ENCODE peak calls at places on chromosome 14, in nine cellular contexts. P is lower lobe of right lung; L is LNCaP clone FGC; R is ureter; K is nephron progenitor cell; B is Calu3; D is GM23338; N is left ventricle myocardium superior; J is effector memory CD8-positive, alpha-beta T cell. U is an unnamed sample.

GRCh38 chr14:68694516-68695235 is 98.2 kb downstream of the ZFP36L1 start:
- DNase-seq in P (no peak), L (no peak), R (no peak), K (no peak), B (no peak), D (no peak), N (no peak), J (no peak), U (peak; percentile 30)

GRCh38 chr14:69695664-69696527 is 71.0 kb upstream of the SRSF5 start:
- DNase-seq in P (no peak), L (peak; percentile 67), R (no peak), K (no peak), B (peak; percentile 29), D (no peak), N (no peak), J (no peak), U (peak; percentile 79)

GRCh38 chr14:21494902-21495762 is 16.0 kb downstream of the METTL3 start:
- DNase-seq in P (no peak), L (no peak), R (no peak), K (no peak), B (no peak), D (no peak), N (no peak), J (no peak), U (no peak)

GRCh38 chr14:31382221-31382620 is 38.1 kb downstream of the HEATR5A start:
- DNase-seq in P (no peak), L (no peak), R (no peak), K (no peak), B (no peak), D (no peak), N (no peak), J (no peak), U (no peak)

GRCh38 chr14:95192306-95192705 is 35.0 kb upstream of the DICER1 start:
- DNase-seq in P (no peak), L (no peak), R (no peak), K (no peak), B (no peak), D (no peak), N (no peak), J (no peak), U (no peak)

GRCh38 chr14:103391048-103391447 is 5.8 kb downstream of the MARK3 start:
- DNase-seq in P (no peak), L (no peak), R (no peak), K (no peak), B (peak; percentile 18), D (peak; percentile 77), N (no peak), J (peak; percentile 59), U (peak; percentile 80)

GRCh38 chr14:75968461-75968860 is 13.3 kb downstream of the TGFB3 start:
- DNase-seq in P (no peak), L (no peak), R (no peak), K (no peak), B (no peak), D (no peak), N (no peak), J (no peak), U (no peak)

GRCh38 chr14:37594916-37595808 is at the start of the genes FOXA1 and TTC6:
- DNase-seq in P (peak; percentile 79), L (no peak), R (no peak), K (peak; percentile 63), B (peak; percentile 81), D (peak; percentile 79), N (no peak), J (no peak), U (no peak)

GRCh38 chr14:37791384-37792036 is 196.1 kb downstream of the TTC6 start:
- DNase-seq in P (no peak), L (no peak), R (no peak), K (no peak), B (no peak), D (no peak), N (no peak), J (no peak), U (no peak)

GRCh38 chr14:40028991-40029390 is 596.8 kb upstream of the FBXO33 start:
- DNase-seq in P (no peak), L (no peak), R (no peak), K (no peak), B (no peak), D (no peak), N (no peak), J (no peak), U (no peak)

GRCh38 chr14:32200368-32201195 is 1.3 kb upstream of the RNU6-7 start:
- DNase-seq in P (no peak), L (no peak), R (no peak), K (no peak), B (no peak), D (no peak), N (no peak), J (no peak), U (no peak)

GRCh38 chr14:24289649-24290283 is 9.8 kb downstream of the DHRS1 start:
- DNase-seq in P (no peak), L (no peak), R (no peak), K (no peak), B (no peak), D (no peak), N (no peak), J (no peak), U (no peak)

GRCh38 chr14:52455291-52456088 is 96.8 kb downstream of the TXNDC16 start:
- DNase-seq in P (no peak), L (no peak), R (no peak), K (no peak), B (no peak), D (no peak), N (no peak), J (no peak), U (no peak)

GRCh38 chr14:24224618-24225071 is 7.5 kb downstream of the NEDD8 start:
- DNase-seq in P (no peak), L (no peak), R (no peak), K (no peak), B (no peak), D (no peak), N (no peak), J (no peak), U (peak; percentile 95)

GRCh38 chr14:30142216-30142615 is 214.6 kb upstream of the PRKD1 start:
- DNase-seq in P (no peak), L (peak; percentile 18), R (no peak), K (no peak), B (no peak), D (no peak), N (no peak), J (no peak), U (no peak)

GRCh38 chr14:100690672-100691071 is 36.0 kb upstream of the DLK1 start:
- DNase-seq in P (no peak), L (no peak), R (no peak), K (no peak), B (no peak), D (no peak), N (no peak), J (no peak), U (no peak)

GRCh38 chr14:92108345-92109254 is 2.2 kb upstream of the ATXN3 start:
- DNase-seq in P (no peak), L (no peak), R (no peak), K (peak; percentile 27), B (no peak), D (peak; percentile 84), N (no peak), J (no peak), U (no peak)

GRCh38 chr14:77253333-77254190 is 17.4 kb downstream of the NGB start:
- DNase-seq in P (peak; percentile 40), L (no peak), R (no peak), K (no peak), B (no peak), D (no peak), N (no peak), J (no peak), U (no peak)

GRCh38 chr14:34710006-34710405 is 4.4 kb downstream of the CFL2 start:
- DNase-seq in P (no peak), L (no peak), R (no peak), K (no peak), B (no peak), D (no peak), N (no peak), J (no peak), U (peak; percentile 59)

GRCh38 chr14:24911324-24912095 is 138.4 kb downstream of the STXBP6 start:
- DNase-seq in P (no peak), L (no peak), R (no peak), K (no peak), B (no peak), D (no peak), N (no peak), J (no peak), U (no peak)

GRCh38 chr14:95833429-95833828 is 43.2 kb upstream of the TUNAR start:
- DNase-seq in P (no peak), L (peak; percentile 18), R (no peak), K (no peak), B (no peak), D (peak; percentile 24), N (no peak), J (no peak), U (no peak)

GRCh38 chr14:103628684-103629502 is at the start of gene KLC1:
- DNase-seq in P (peak; percentile 87), L (no peak), R (peak; percentile 90), K (peak; percentile 85), B (peak; percentile 87), D (peak; percentile 86), N (peak; percentile 94), J (peak; percentile 82), U (peak; percentile 69)

GRCh38 chr14:33188880-33189279 is 250.2 kb downstream of the NPAS3 start:
- DNase-seq in P (no peak), L (no peak), R (no peak), K (no peak), B (no peak), D (no peak), N (no peak), J (no peak), U (no peak)

GRCh38 chr14:95237121-95237876 is 80.0 kb upstream of the DICER1 start:
- DNase-seq in P (no peak), L (no peak), R (no peak), K (no peak), B (no peak), D (no peak), N (no peak), J (no peak), U (no peak)